ENCODE peak calls at places on chromosome 1, in five cellular contexts. P is posterior cingulate gyrus, L is AG10803, T is MG63, K is kidney glomerular epithelial cell. G is an unnamed sample.

GRCh38 chr1:109498161-109498801 is 4.4 kb downstream of the CYB561D1 start:
- DNase-seq in P (no peak), L (no peak), T (peak), K (no peak), G (peak)

GRCh38 chr1:58162952-58163550 is 383.5 kb downstream of the OMA1 start:
- DNase-seq in P (peak), L (peak), T (peak), K (peak), G (peak)

GRCh38 chr1:2489615-2490014 is 13.5 kb downstream of the PLCH2 start:
- DNase-seq in P (peak), L (no peak), T (no peak), K (no peak), G (no peak)

GRCh38 chr1:32647308-32648134 is 2.8 kb downstream of the ZBTB8OS start:
- DNase-seq in P (no peak), L (no peak), T (no peak), K (no peak), G (no peak)

GRCh38 chr1:232613752-232614381 is 16.1 kb downstream of the SIPA1L2 start:
- DNase-seq in P (no peak), L (peak), T (peak), K (peak), G (peak)

GRCh38 chr1:81165963-81166362 is 634.8 kb upstream of the ADGRL2 start:
- DNase-seq in P (no peak), L (no peak), T (no peak), K (no peak), G (no peak)

GRCh38 chr1:39407889-39408640 is 83.4 kb upstream of the BMP8A start:
- DNase-seq in P (no peak), L (no peak), T (no peak), K (no peak), G (no peak)

GRCh38 chr1:69737527-69738176 is 169.9 kb downstream of the LRRC7 start:
- DNase-seq in P (no peak), L (peak), T (no peak), K (peak), G (peak)

GRCh38 chr1:85708826-85709222 is 591 bp upstream of the ZNHIT6 start:
- DNase-seq in P (no peak), L (no peak), T (no peak), K (no peak), G (no peak)

GRCh38 chr1:221742555-221743415 is 896 bp upstream of the DUSP10 start:
- DNase-seq in P (peak), L (peak), T (peak), K (peak), G (peak)